ENCODE peak calls at places on chromosomes 2 and 18, in ten cellular contexts. M, A, Q, J, H, P, N, K, T and O are unnamed samples.

GRCh38 chr18:59718108-59719057 is 21.2 kb upstream of the CCBE1 start:
- DNase-seq in N (peak), Q (no peak), M (no peak), P (no peak), J (no peak), K (peak), T (peak), H (peak), A (no peak), O (no peak)

GRCh38 chr18:8287184-8287885 is 321.9 kb upstream of the RAB12 start:
- DNase-seq in N (no peak), M (no peak), J (no peak), T (no peak), Q (no peak), P (no peak), A (no peak), K (no peak), H (no peak), O (no peak)

GRCh38 chr2:132754867-132755472 is 85.0 kb upstream of the LYPD1 start:
- DNase-seq in M (no peak), T (no peak), P (no peak), H (no peak), K (no peak), A (no peak), J (no peak), N (no peak), Q (no peak), O (no peak)

GRCh38 chr2:199778655-199779054 is 72.3 kb downstream of the FTCDNL1 start:
- DNase-seq in Q (no peak), M (no peak), H (no peak), K (no peak), A (no peak), T (no peak), P (no peak), N (no peak), J (no peak), O (no peak)

GRCh38 chr2:216448829-216449228 is 36.5 kb downstream of the SMARCAL1 start:
- DNase-seq in H (no peak), K (no peak), N (no peak), M (no peak), P (no peak), J (no peak), Q (no peak), A (no peak), T (no peak), O (no peak)

GRCh38 chr2:229620759-229621158 is 93.6 kb downstream of the DNER start:
- DNase-seq in K (no peak), H (no peak), Q (no peak), J (no peak), T (peak), M (no peak), N (no peak), P (no peak), A (no peak), O (no peak)

GRCh38 chr2:164495491-164496223 is 125.6 kb downstream of the GRB14 start:
- DNase-seq in A (peak), J (no peak), K (peak), P (peak), H (peak), T (peak), N (peak), Q (peak), M (peak), O (peak)

GRCh38 chr2:110146945-110147332 is 31.3 kb upstream of the MALL start:
- DNase-seq in J (no peak), H (no peak), A (no peak), Q (no peak), N (no peak), K (no peak), M (no peak), P (no peak), T (no peak), O (no peak)

GRCh38 chr18:78738076-78738690 is 241.4 kb upstream of the SALL3 start:
- DNase-seq in Q (no peak), J (no peak), M (no peak), A (no peak), K (no peak), P (no peak), T (no peak), N (no peak), H (no peak), O (no peak)

GRCh38 chr18:58525517-58525916 is 103.4 kb downstream of the ALPK2 start:
- DNase-seq in A (no peak), Q (no peak), H (no peak), J (no peak), N (peak), K (peak), T (no peak), M (no peak), P (no peak), O (no peak)

GRCh38 chr18:26621161-26622026 is 73.0 kb upstream of the KCTD1 start:
- DNase-seq in Q (peak), H (peak), K (peak), J (no peak), T (peak), A (peak), M (peak), N (peak), P (peak), O (peak)

GRCh38 chr2:9191044-9191481 is 15.5 kb upstream of the ASAP2 start:
- DNase-seq in Q (peak), T (peak), K (peak), J (peak), M (peak), H (peak), N (peak), P (no peak), A (peak), O (peak)

GRCh38 chr2:66433945-66434678 is 813 bp upstream of the MEIS1 start:
- DNase-seq in J (peak), M (no peak), Q (peak), A (peak), K (peak), N (peak), H (peak), P (peak), T (peak), O (peak)

GRCh38 chr2:128635361-128635900 is 316.8 kb upstream of the HS6ST1 start:
- DNase-seq in T (no peak), H (no peak), M (no peak), Q (peak), N (no peak), J (no peak), A (no peak), K (no peak), P (no peak), O (no peak)

GRCh38 chr18:32349728-32350395 is 120.8 kb downstream of the GAREM1 start:
- DNase-seq in J (peak), P (no peak), M (peak), H (peak), Q (no peak), N (peak), A (peak), T (peak), K (peak), O (peak)

GRCh38 chr2:959453-959852 is 8.8 kb downstream of the SNTG2 start:
- DNase-seq in M (no peak), T (no peak), J (no peak), K (no peak), P (no peak), Q (no peak), A (no peak), H (no peak), N (no peak), O (no peak)

GRCh38 chr2:40168032-40168431 is 283.9 kb downstream of the SLC8A1 start:
- DNase-seq in J (no peak), H (peak), M (no peak), K (no peak), A (no peak), T (peak), N (no peak), Q (no peak), P (no peak), O (no peak)

GRCh38 chr2:26875083-26875634 is 27.2 kb downstream of the DPYSL5 start:
- DNase-seq in N (no peak), Q (no peak), J (no peak), H (no peak), P (no peak), T (no peak), M (no peak), K (no peak), A (no peak), O (no peak)

GRCh38 chr2:118852605-118853128 is 5.2 kb upstream of the EN1 start:
- DNase-seq in H (no peak), Q (no peak), T (no peak), K (no peak), J (no peak), A (no peak), M (no peak), N (no peak), P (no peak), O (no peak)

GRCh38 chr18:34222396-34223163 is 2.1 kb downstream of the NOL4 start:
- DNase-seq in T (peak), H (peak), N (peak), A (peak), J (no peak), Q (no peak), K (no peak), P (no peak), M (no peak), O (peak)

GRCh38 chr2:138329591-138329990 is 172.0 kb upstream of the SPOPL start:
- DNase-seq in H (no peak), P (peak), Q (no peak), T (no peak), J (no peak), A (no peak), M (no peak), K (peak), N (no peak), O (no peak)

GRCh38 chr2:65438137-65438899 is 5.9 kb upstream of the SPRED2 start:
- DNase-seq in K (no peak), P (no peak), T (no peak), J (no peak), H (no peak), Q (no peak), M (no peak), A (no peak), N (no peak), O (no peak)

GRCh38 chr2:10481055-10481665 is 33.0 kb upstream of the ODC1 start:
- DNase-seq in M (no peak), A (no peak), Q (no peak), P (no peak), H (no peak), K (no peak), N (no peak), T (no peak), J (no peak), O (no peak)

GRCh38 chr2:177165103-177165583 is 47.5 kb upstream of the HNRNPA3 start:
- DNase-seq in Q (peak), J (no peak), K (peak), T (peak), M (peak), H (peak), A (peak), P (no peak), N (peak), O (peak)

GRCh38 chr2:151482310-151482709 is 72.6 kb downstream of the RIF1 start:
- DNase-seq in J (no peak), T (no peak), A (no peak), Q (no peak), P (no peak), K (no peak), H (no peak), M (no peak), N (no peak), O (no peak)

GRCh38 chr18:37258819-37259218 is 306.8 kb downstream of the CELF4 start:
- DNase-seq in T (no peak), K (no peak), H (no peak), M (no peak), Q (no peak), J (no peak), P (no peak), N (no peak), A (no peak), O (no peak)

GRCh38 chr2:118535171-118535817 is 312.2 kb downstream of the EN1 start:
- DNase-seq in A (no peak), N (no peak), H (no peak), P (no peak), Q (no peak), M (no peak), J (no peak), K (no peak), T (no peak), O (no peak)

GRCh38 chr18:45014047-45014501 is 333.4 kb downstream of the SETBP1 start:
- DNase-seq in M (no peak), Q (no peak), T (peak), J (no peak), K (peak), H (peak), N (peak), A (no peak), P (no peak), O (no peak)

GRCh38 chr2:12717988-12718661 is 1.4 kb downstream of the TRIB2 start:
- DNase-seq in A (peak), N (peak), K (peak), M (no peak), T (peak), Q (peak), P (no peak), H (peak), J (peak), O (no peak)

GRCh38 chr2:28616618-28617017 is 120.8 kb downstream of the PLB1 start:
- DNase-seq in A (no peak), M (no peak), H (no peak), T (peak), N (no peak), Q (no peak), J (no peak), P (no peak), K (peak), O (no peak)

GRCh38 chr2:71166812-71167211 is 36.4 kb downstream of the MPHOSPH10 start:
- DNase-seq in J (no peak), A (no peak), H (no peak), N (peak), K (no peak), M (peak), Q (peak), P (no peak), T (no peak), O (no peak)

GRCh38 chr2:52877703-52878102 is 889.9 kb upstream of the CHAC2 start:
- DNase-seq in H (no peak), P (no peak), Q (no peak), J (no peak), K (peak), T (no peak), N (no peak), A (no peak), M (no peak), O (no peak)

GRCh38 chr2:113156278-113157107 is 17.3 kb upstream of the PSD4 start:
- DNase-seq in N (no peak), P (no peak), T (no peak), K (peak), A (no peak), J (no peak), H (no peak), Q (no peak), M (no peak), O (no peak)

GRCh38 chr2:130824492-130825061 is 12.1 kb upstream of the ARHGEF4 start:
- DNase-seq in P (no peak), J (no peak), H (peak), K (peak), T (peak), Q (peak), A (no peak), N (peak), M (peak), O (peak)

GRCh38 chr18:56316727-56317126 is 321.7 kb downstream of the TXNL1 start:
- DNase-seq in P (no peak), A (no peak), N (no peak), T (no peak), H (no peak), M (no peak), K (no peak), Q (no peak), J (no peak), O (no peak)

GRCh38 chr2:120856421-120856862 is 120.8 kb downstream of the GLI2 start:
- DNase-seq in A (no peak), T (peak), M (no peak), P (no peak), N (peak), H (no peak), J (no peak), Q (no peak), K (no peak), O (no peak)

GRCh38 chr2:182890305-182890704 is 23.9 kb upstream of the FRZB start:
- DNase-seq in H (no peak), T (no peak), P (no peak), A (no peak), Q (no peak), J (no peak), N (no peak), M (no peak), K (no peak), O (no peak)

GRCh38 chr2:11040992-11041391 is 114.3 kb upstream of the SLC66A3 start:
- DNase-seq in H (no peak), A (no peak), K (no peak), P (no peak), N (no peak), M (no peak), Q (no peak), T (no peak), J (no peak), O (no peak)

GRCh38 chr2:46229134-46230063 is 67.8 kb upstream of the EPAS1 start:
- DNase-seq in K (no peak), T (no peak), H (no peak), N (peak), A (no peak), J (no peak), P (no peak), Q (peak), M (no peak), O (no peak)

GRCh38 chr18:48161911-48162698 is 231.6 kb upstream of the SMAD2 start:
- DNase-seq in P (no peak), N (no peak), K (no peak), M (no peak), Q (peak), J (no peak), T (no peak), A (peak), H (no peak), O (no peak)